ENCODE peak calls at places on chromosomes 13 and 19, in eight cellular contexts. K is Panc1, U is epithelial cell of proximal tubule, V is tibial nerve, P is HFF-Myc, L is heart left ventricle, E is Caco-2, I is fibroblast of villous mesenchyme. C is an unnamed sample.

GRCh38 chr13:30307194-30307965 is at the start of gene KATNAL1:
- DNase-seq in K (no peak), U (no peak), V (peak; percentile 57), P (no peak), L (peak; percentile 85), E (peak; percentile 73), I (peak; percentile 67), C (peak; percentile 73)

GRCh38 chr13:51520524-51520923 is 63.7 kb upstream of the WDFY2 start:
- DNase-seq in K (no peak), U (no peak), V (no peak), P (no peak), L (no peak), E (no peak), I (peak; percentile 36), C (peak; percentile 95)

GRCh38 chr13:40060318-40061007 is 405.0 kb downstream of the COG6 start:
- DNase-seq in K (no peak), U (no peak), V (peak; percentile 45), P (no peak), L (no peak), E (no peak), I (peak; percentile 80), C (peak; percentile 75)

GRCh38 chr19:2603320-2603719 is 99.2 kb downstream of the GNG7 start:
- DNase-seq in K (no peak), U (no peak), V (no peak), P (no peak), L (no peak), E (no peak), I (peak; percentile 45), C (peak; percentile 38)

GRCh38 chr13:113078895-113079720 is 26.5 kb upstream of the F7 start:
- DNase-seq in K (no peak), U (no peak), V (no peak), P (no peak), L (no peak), E (no peak), I (no peak), C (no peak)

GRCh38 chr13:27954406-27954851 is 14.7 kb downstream of the CDX2 start:
- DNase-seq in K (no peak), U (no peak), V (no peak), P (no peak), L (no peak), E (peak; percentile 82), I (peak; percentile 22), C (peak; percentile 49)

GRCh38 chr13:21399741-21400140 is 59.4 kb downstream of the ZDHHC20 start:
- DNase-seq in K (no peak), U (no peak), V (no peak), P (no peak), L (no peak), E (no peak), I (peak; percentile 26), C (no peak)

GRCh38 chr19:38173324-38174041 is 50.5 kb downstream of the DPF1 start:
- DNase-seq in K (no peak), U (no peak), V (no peak), P (no peak), L (peak; percentile 83), E (no peak), I (no peak), C (peak; percentile 78)

GRCh38 chr13:110705356-110705825 is 525 bp downstream of the CARS2 start:
- DNase-seq in K (no peak), U (no peak), V (no peak), P (no peak), L (no peak), E (no peak), I (no peak), C (no peak)

GRCh38 chr19:16516923-16517610 is 20.9 kb downstream of the C19orf44 start:
- DNase-seq in K (no peak), U (no peak), V (no peak), P (no peak), L (no peak), E (no peak), I (no peak), C (no peak)

GRCh38 chr19:55693336-55693974 is 18.4 kb downstream of the EPN1 start:
- DNase-seq in K (no peak), U (no peak), V (no peak), P (no peak), L (no peak), E (no peak), I (no peak), C (no peak)

GRCh38 chr19:18173054-18173571 is 500 bp upstream of the IFI30 start:
- DNase-seq in K (no peak), U (no peak), V (no peak), P (no peak), L (peak; percentile 62), E (no peak), I (no peak), C (no peak)

GRCh38 chr13:45195421-45195820 is 5.4 kb downstream of the KCTD4 start:
- DNase-seq in K (no peak), U (no peak), V (no peak), P (no peak), L (no peak), E (no peak), I (peak; percentile 45), C (no peak)

GRCh38 chr13:45191874-45192273 is 9.0 kb downstream of the KCTD4 start:
- DNase-seq in K (no peak), U (no peak), V (no peak), P (no peak), L (no peak), E (no peak), I (no peak), C (no peak)

GRCh38 chr13:45196091-45196490 is 4.8 kb downstream of the KCTD4 start:
- DNase-seq in K (no peak), U (no peak), V (no peak), P (no peak), L (no peak), E (no peak), I (no peak), C (no peak)

GRCh38 chr13:45196622-45197021 is 4.2 kb downstream of the KCTD4 start:
- DNase-seq in K (no peak), U (no peak), V (no peak), P (no peak), L (no peak), E (no peak), I (peak; percentile 30), C (peak; percentile 81)

GRCh38 chr13:45194081-45194939 is 6.5 kb downstream of the KCTD4 start:
- DNase-seq in K (no peak), U (peak; percentile 79), V (peak; percentile 43), P (no peak), L (peak; percentile 40), E (peak; percentile 43), I (peak; percentile 46), C (peak; percentile 62)
- TF ChIP-seq CTCF in K (peak; percentile 51), U (peak; percentile 72), V (peak; percentile 52), P (no peak), L (peak; percentile 68), E (peak; percentile 34), I (peak; percentile 58), C (no peak)

DNA sequence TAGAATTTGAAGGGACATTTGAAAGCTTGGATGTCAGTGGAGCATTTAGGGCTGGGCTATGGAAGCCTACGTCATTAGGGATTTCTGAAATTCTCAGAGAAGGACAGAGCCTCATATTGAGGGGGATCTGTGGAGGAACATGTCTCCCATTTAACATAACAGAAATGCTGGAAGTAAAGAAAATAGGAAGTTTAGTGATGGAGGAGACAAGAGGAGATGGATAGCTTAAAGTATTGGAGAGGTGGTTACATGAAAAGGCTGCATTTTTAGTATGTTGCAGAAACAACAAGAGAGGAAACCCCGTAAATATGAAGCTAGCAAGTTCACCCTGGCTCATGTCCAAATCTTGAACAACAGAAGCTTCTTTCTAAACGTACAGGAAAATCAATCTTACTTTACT is 24.4 kb downstream of the LIG4 start:
- DNase-seq in K (no peak), U (no peak), V (no peak), P (no peak), L (no peak), E (no peak), I (no peak), C (no peak)
- H3K4me3 ChIP-seq in K (no peak overlapping the region), U (no peak overlapping the region), V (no peak overlapping the region), P (no peak overlapping the region), L (no peak overlapping the region), E (no peak overlapping the region), I (no peak overlapping the region), C (no peak overlapping the region)

GRCh38 chr19:12938536-12939291 is at the start of gene CALR:
- DNase-seq in K (no peak), U (no peak), V (no peak), P (no peak), L (no peak), E (peak; percentile 62), I (peak; percentile 48), C (peak; percentile 67)
- TF ChIP-seq CTCF in K (no peak), U (peak; percentile 23), V (no peak), P (peak; percentile 2), L (peak; percentile 24), E (peak; percentile 23), I (peak; percentile 20), C (peak; percentile 11)

DNA sequence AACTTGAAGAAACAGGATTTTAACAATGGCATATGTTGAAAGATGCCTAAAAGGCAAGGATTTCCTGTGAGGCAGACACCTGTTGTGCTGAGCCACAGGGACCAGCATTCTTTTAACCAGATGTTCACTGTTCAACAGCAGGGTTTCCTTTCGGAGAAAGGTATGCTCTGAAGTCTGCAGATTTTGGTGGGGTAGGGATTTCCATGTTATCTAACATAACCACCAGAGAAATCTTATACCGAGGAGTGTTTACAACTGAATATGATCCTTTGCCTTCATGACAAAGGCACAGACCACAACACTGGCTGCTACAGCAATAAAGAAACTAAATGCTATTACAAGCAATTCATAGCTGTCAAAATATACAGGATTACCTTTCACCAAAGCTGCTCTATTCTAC is 48.1 kb downstream of the MPHOSPH8 start:
- DNase-seq in K (no peak), U (no peak), V (no peak), P (no peak), L (no peak), E (no peak), I (no peak), C (no peak)
- H3K4me3 ChIP-seq in K (no peak overlapping the region), U (no peak overlapping the region), V (no peak overlapping the region), P (no peak overlapping the region), L (no peak overlapping the region), E (no peak overlapping the region), I (no peak overlapping the region), C (no peak overlapping the region)

GRCh38 chr19:29467824-29468401 is 57.9 kb upstream of the VSTM2B start:
- DNase-seq in K (no peak), U (no peak), V (no peak), P (peak; percentile 4), L (no peak), E (peak; percentile 49), I (no peak), C (no peak)
- TF ChIP-seq CTCF in K (peak; percentile 81), U (peak; percentile 45), V (no peak), P (peak; percentile 28), L (peak; percentile 9), E (peak; percentile 72), I (no peak), C (peak; percentile 39)

GRCh38 chr19:50420127-50420526 is 1.4 kb downstream of the SPIB start:
- DNase-seq in K (no peak), U (no peak), V (no peak), P (no peak), L (no peak), E (no peak), I (no peak), C (no peak)
- H3K4me3 ChIP-seq in K (no peak overlapping the region), U (no peak overlapping the region), V (no peak overlapping the region), P (no peak overlapping the region), L (no peak overlapping the region), E (no peak overlapping the region), I (no peak overlapping the region), C (no peak overlapping the region)